ENCODE peak calls at places on chromosome 1, in nine cellular contexts. Y is stomach; M is AG04449; R is CD8-positive, alpha-beta memory T cell; C is right cardiac atrium; J is fibroblast of mammary gland; N is Karpas-422; Z is A549; A is endothelial cell of umbilical vein. B is an unnamed sample.

GRCh38 chr1:30514945-30515344 is 208.4 kb downstream of the MATN1 start:
- DNase-seq in C (no peak), R (no peak), Z (no peak), A (no peak), Y (peak), N (no peak), J (no peak), M (no peak), B (no peak)

GRCh38 chr1:70411360-70411844 is 334 bp downstream of the CTH start:
- DNase-seq in Z (no peak), A (no peak), M (no peak), Y (no peak), C (no peak), J (no peak), N (no peak), R (no peak), B (no peak)

GRCh38 chr1:17118706-17119075 is 560 bp downstream of the PADI2 start:
- DNase-seq in R (no peak), C (no peak), Y (no peak), Z (no peak), N (no peak), M (no peak), J (no peak), A (no peak), B (no peak)

GRCh38 chr1:203038891-203039608 is 12.8 kb downstream of the PPFIA4 start:
- DNase-seq in Y (peak), Z (peak), C (peak), N (peak), R (peak), J (peak), M (no peak), A (peak), B (no peak)

GRCh38 chr1:205183676-205184335 is 27.7 kb downstream of the DSTYK start:
- DNase-seq in J (peak), A (no peak), C (no peak), R (no peak), M (peak), Z (no peak), N (no peak), Y (no peak), B (no peak)

GRCh38 chr1:209326096-209326495 is 257.4 kb upstream of the CAMK1G start:
- DNase-seq in A (no peak), N (no peak), M (no peak), Y (no peak), R (no peak), C (no peak), Z (no peak), J (no peak), B (no peak)

GRCh38 chr1:1402081-1402900 is 3.2 kb upstream of the CCNL2 start:
- DNase-seq in Z (peak), Y (no peak), J (peak), C (no peak), N (peak), M (no peak), A (peak), R (no peak), B (no peak)

GRCh38 chr1:173628888-173629287 is 6.2 kb upstream of the TEX50 start:
- DNase-seq in Y (no peak), C (no peak), N (peak), Z (peak), R (no peak), A (no peak), J (peak), M (no peak), B (no peak)

GRCh38 chr1:58017641-58018040 is 528.9 kb downstream of the OMA1 start:
- DNase-seq in Y (no peak), M (no peak), Z (no peak), J (no peak), A (no peak), N (no peak), C (no peak), R (no peak), B (no peak)

GRCh38 chr1:172146149-172146850 is 274.2 kb upstream of the C1orf105 start:
- DNase-seq in C (no peak), N (no peak), M (no peak), Y (no peak), A (no peak), J (peak), R (no peak), Z (no peak), B (no peak)

GRCh38 chr1:170662561-170662971 is 1.4 kb upstream of the PRRX1 start:
- DNase-seq in A (no peak), Z (no peak), M (no peak), C (no peak), Y (no peak), J (peak), R (no peak), N (no peak), B (no peak)

GRCh38 chr1:27031235-27032118 is 18.8 kb upstream of the TENT5B start:
- DNase-seq in N (no peak), Z (no peak), M (no peak), Y (peak), C (peak), J (peak), A (peak), R (no peak), B (peak)

GRCh38 chr1:187396226-187396625 is 567.5 kb downstream of the PLA2G4A start:
- DNase-seq in R (no peak), N (no peak), A (no peak), Y (no peak), Z (no peak), M (no peak), J (no peak), C (no peak), B (no peak)

GRCh38 chr1:230102472-230102871 is 35.4 kb downstream of the GALNT2 start:
- DNase-seq in C (no peak), A (no peak), R (no peak), M (no peak), Z (no peak), J (no peak), N (no peak), Y (no peak), B (no peak)

GRCh38 chr1:115069186-115069585 is 20.1 kb downstream of the TSPAN2 start:
- DNase-seq in Y (no peak), C (no peak), A (no peak), Z (no peak), N (no peak), J (peak), R (no peak), M (no peak), B (no peak)

GRCh38 chr1:206470692-206471414 is 577 bp downstream of the IKBKE start:
- DNase-seq in Y (peak), C (peak), A (peak), N (peak), R (peak), J (peak), M (no peak), Z (no peak), B (no peak)

GRCh38 chr1:7406641-7407546 is 364.2 kb upstream of the VAMP3 start:
- DNase-seq in C (no peak), Z (no peak), N (peak), M (no peak), A (no peak), Y (peak), R (no peak), J (no peak), B (no peak)

GRCh38 chr1:6603424-6603850 is 768 bp upstream of the KLHL21 start:
- DNase-seq in J (peak), Z (no peak), Y (peak), R (peak), C (peak), A (peak), M (no peak), N (peak), B (peak)

GRCh38 chr1:2789164-2789985 is 12.1 kb downstream of the TTC34 start:
- DNase-seq in Y (no peak), N (no peak), M (no peak), J (no peak), Z (no peak), C (peak), R (no peak), A (no peak), B (no peak)

GRCh38 chr1:232183802-232184201 is 446.1 kb downstream of the SIPA1L2 start:
- DNase-seq in Z (no peak), Y (no peak), N (no peak), M (no peak), R (no peak), A (no peak), C (no peak), J (no peak), B (no peak)

GRCh38 chr1:42730988-42731387 is 9.0 kb downstream of the CLDN19 start:
- DNase-seq in A (no peak), Y (no peak), J (peak), N (peak), R (no peak), C (no peak), Z (peak), M (no peak), B (no peak)

GRCh38 chr1:201543871-201544521 is 5.1 kb downstream of the NAV1 start:
- DNase-seq in M (no peak), N (peak), Z (no peak), A (no peak), J (no peak), Y (no peak), C (no peak), R (no peak), B (no peak)

GRCh38 chr1:201540846-201541735 is 2.2 kb downstream of the NAV1 start:
- DNase-seq in J (no peak), Z (no peak), M (no peak), N (peak), Y (no peak), A (no peak), R (no peak), C (no peak), B (no peak)

GRCh38 chr1:201542166-201543045 is 3.5 kb downstream of the NAV1 start:
- DNase-seq in Y (no peak), R (no peak), A (peak), Z (no peak), N (peak), C (no peak), M (no peak), J (peak), B (no peak)

GRCh38 chr1:201546093-201546492 is 7.2 kb downstream of the NAV1 start:
- DNase-seq in Y (no peak), N (peak), M (no peak), R (no peak), C (no peak), A (no peak), J (no peak), Z (peak), B (no peak)

GRCh38 chr1:201544710-201545109 is 5.8 kb downstream of the NAV1 start:
- DNase-seq in J (no peak), Z (no peak), R (no peak), C (no peak), Y (no peak), N (peak), A (no peak), M (no peak), B (no peak)
- H3K4me3 ChIP-seq in J (no peak), Z (no peak), R (no peak), C (no peak), Y (no peak), N (no peak), A (no peak), M (no peak), B (no peak)

GRCh38 chr1:24391882-24392603 is 21.5 kb downstream of the STPG1 start:
- DNase-seq in R (peak), Z (peak), C (peak), J (peak), N (peak), M (no peak), A (peak), Y (peak), B (no peak)
- H3K4me3 ChIP-seq in R (peak), Z (no peak), C (peak), J (no peak), N (peak), M (no peak), A (peak), Y (no peak), B (no peak)

DNA sequence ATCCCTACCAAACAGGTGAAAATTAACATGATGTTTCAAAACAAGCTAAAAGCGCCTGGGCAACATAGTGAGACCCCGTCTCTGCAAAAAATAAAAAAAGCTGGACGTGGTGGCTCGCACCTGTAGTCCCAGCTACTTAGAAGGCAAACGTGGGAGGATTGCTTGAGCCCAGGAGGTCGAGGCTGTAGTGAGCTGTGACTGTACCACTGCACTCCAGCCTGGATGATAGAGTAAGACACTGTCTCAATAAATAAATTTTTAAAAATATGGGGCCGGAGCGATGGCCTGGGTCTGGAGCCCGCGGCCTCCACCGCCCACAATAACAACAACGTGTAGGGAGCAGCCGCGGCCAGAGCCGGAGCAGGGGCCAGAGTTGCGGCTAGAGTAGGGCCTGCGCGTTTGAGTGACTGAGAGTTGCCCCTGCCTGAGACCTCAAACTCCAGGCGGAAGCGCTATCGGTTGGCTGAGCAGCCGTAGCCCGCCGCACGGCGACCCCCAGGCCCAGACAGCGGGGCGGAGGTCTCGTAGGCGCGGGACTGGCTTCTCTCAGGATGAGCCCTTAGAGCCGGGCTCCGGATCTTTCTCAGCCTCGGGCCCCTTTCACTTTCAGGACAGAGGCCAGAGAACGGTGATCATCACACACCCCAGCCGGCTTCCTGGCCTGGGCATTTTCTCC is 41.4 kb downstream of the ZMYM1 start:
- DNase-seq in Y (peak), J (peak), N (no peak), A (peak), C (peak), Z (no peak), M (no peak), R (no peak), B (no peak)
- H3K4me3 ChIP-seq in Y (peak), J (peak), N (no peak), A (peak), C (peak), Z (no peak), M (peak), R (no peak), B (peak)

GRCh38 chr1:46806196-46807020 is 7.6 kb downstream of the CYP4B1 start:
- DNase-seq in Y (peak), N (no peak), C (peak), R (no peak), A (no peak), Z (no peak), J (peak), M (no peak), B (no peak)

GRCh38 chr1:46804926-46805325 is 6.1 kb downstream of the CYP4B1 start:
- DNase-seq in C (no peak), J (no peak), A (no peak), Z (no peak), M (no peak), Y (no peak), R (no peak), N (no peak), B (no peak)

GRCh38 chr1:46805755-46806154 is 6.9 kb downstream of the CYP4B1 start:
- DNase-seq in A (no peak), Z (no peak), C (no peak), N (no peak), R (no peak), Y (no peak), M (no peak), J (no peak), B (no peak)

GRCh38 chr1:46802901-46803574 is 4.2 kb downstream of the CYP4B1 start:
- DNase-seq in C (no peak), A (no peak), R (no peak), N (no peak), Z (no peak), M (no peak), Y (no peak), J (no peak), B (no peak)

DNA sequence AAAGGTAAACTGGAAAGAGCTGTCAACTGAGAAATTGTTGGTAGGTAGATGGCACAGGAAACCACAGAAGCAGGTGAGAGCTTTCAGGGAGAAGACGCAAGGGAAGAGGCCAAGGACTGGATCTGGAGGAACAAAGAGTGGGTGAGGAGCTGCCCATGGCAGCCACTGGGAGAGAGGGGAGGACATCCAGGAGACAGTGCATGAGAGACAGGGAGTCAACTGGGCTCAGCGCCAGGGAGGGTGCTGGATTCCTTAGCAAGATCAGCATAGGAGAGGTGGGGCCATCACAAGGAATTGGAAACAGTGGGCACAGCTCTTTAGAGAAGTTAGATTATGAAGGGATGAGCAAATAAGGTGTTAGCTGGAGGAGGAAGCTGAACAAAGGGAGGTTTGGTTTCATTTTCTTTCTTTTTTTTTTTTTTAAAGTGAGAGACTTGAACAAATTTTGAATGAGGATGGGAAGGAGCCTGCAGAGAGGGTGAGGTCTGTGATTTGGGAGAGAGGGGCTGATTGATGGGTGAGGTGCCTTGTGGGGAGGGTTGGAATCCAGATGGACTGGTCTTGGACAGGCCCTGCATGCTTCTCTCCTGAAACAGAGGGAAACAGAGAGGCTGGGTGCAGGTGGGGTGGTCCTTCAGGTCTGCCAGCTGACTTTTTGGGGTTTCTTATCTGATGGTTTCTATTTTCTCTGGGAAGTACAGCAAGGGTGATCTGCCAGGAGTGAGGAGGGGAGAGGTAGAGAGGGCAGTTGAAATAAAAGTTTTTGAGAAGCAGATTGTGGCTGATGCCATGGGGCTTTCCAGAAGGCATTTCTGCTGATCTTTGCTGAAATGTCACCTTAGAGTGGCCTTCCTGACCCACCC is 5.4 kb downstream of the CYP4B1 start:
- DNase-seq in C (no peak), M (no peak), J (no peak), N (no peak), R (no peak), Z (no peak), A (no peak), Y (no peak), B (no peak)
- H3K4me3 ChIP-seq in C (no peak), M (no peak), J (no peak), N (no peak), R (no peak), Z (no peak), A (no peak), Y (no peak), B (no peak)

GRCh38 chr1:156498447-156499193 is 2.0 kb downstream of the MEF2D start:
- DNase-seq in J (peak), M (no peak), Y (peak), N (peak), C (peak), Z (peak), A (peak), R (no peak), B (no peak)
- H3K4me3 ChIP-seq in J (peak), M (peak), Y (peak), N (peak), C (peak), Z (peak), A (peak), R (peak), B (peak)

B was measured in BJ.